ENCODE peak calls at places on chromosomes 1 and 21, in six cellular contexts. Q is colonic mucosa, W is pancreas, B is fibroblast of pulmonary artery, C is epithelial cell of esophagus, M is heart right ventricle. A is an unnamed sample.

GRCh38 chr1:231929311-231929710 is 302.7 kb downstream of the DISC1 start:
- DNase-seq in Q (no peak), W (no peak), B (peak), C (peak), M (no peak), A (peak)

GRCh38 chr1:57887973-57888491 is 464.2 kb upstream of the DAB1 start:
- DNase-seq in Q (no peak), W (no peak), B (no peak), C (no peak), M (no peak), A (peak)

GRCh38 chr1:154328318-154329151 is 3.2 kb downstream of the ATP8B2 start:
- DNase-seq in Q (peak), W (peak), B (peak), C (peak), M (peak), A (peak)

GRCh38 chr1:79497193-79497773 is 490.8 kb upstream of the ADGRL4 start:
- DNase-seq in Q (no peak), W (no peak), B (peak), C (peak), M (no peak), A (peak)

GRCh38 chr21:39461419-39461818 is 9.6 kb downstream of the SH3BGR start:
- DNase-seq in Q (no peak), W (no peak), B (no peak), C (no peak), M (no peak), A (no peak)

GRCh38 chr1:15946546-15947381 is 29.1 kb downstream of the ZBTB17 start:
- DNase-seq in Q (no peak), W (no peak), B (no peak), C (no peak), M (no peak), A (no peak)

GRCh38 chr1:62342270-62342669 is 23.0 kb upstream of the KANK4 start:
- DNase-seq in Q (no peak), W (no peak), B (no peak), C (no peak), M (no peak), A (no peak)

GRCh38 chr1:88204111-88204510 is 480.0 kb upstream of the PKN2 start:
- DNase-seq in Q (no peak), W (no peak), B (no peak), C (no peak), M (no peak), A (no peak)

DNA sequence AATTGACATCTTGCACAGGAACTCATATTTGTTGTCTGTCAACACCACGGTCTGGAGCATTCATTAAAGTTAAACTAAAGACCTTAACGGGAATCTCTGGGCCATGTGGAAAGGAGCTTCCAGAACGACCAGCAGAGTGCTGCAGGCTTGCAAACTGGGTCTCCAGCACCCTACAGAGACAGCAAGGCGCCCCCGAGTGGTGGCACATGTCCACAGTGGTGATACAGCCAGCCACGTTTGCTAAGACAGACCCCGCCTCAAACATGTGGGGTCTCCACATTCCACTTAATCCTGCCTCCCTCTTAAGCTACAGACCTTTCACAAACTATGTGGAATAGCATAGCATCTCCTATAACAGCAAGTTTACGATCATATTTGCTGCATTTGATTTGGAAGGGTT is 96.5 kb upstream of the BACE2 start:
- DNase-seq in Q (no peak), W (no peak), B (no peak), C (no peak), M (no peak), A (no peak)
- TF ChIP-seq CTCF in Q (no peak), W (no peak), B (no peak), C (peak), M (no peak), A (no peak)

DNA sequence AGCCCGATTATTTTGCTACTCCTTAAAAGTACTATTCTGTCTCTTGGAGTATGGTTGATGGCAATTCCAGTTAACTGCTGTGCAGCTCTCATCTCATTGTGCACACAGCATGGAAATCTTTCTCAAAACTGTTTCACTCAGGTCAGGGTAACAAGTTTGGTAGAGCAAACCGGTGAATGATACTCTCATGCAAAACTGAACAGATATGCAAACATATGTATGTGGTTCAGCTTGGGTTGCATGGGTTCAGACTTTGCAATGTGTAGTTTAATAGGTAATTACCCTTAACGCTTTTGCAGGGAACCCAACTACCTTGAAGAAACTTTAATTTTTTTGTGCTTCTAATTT is 2.2 kb downstream of the GADD45A start:
- DNase-seq in Q (no peak), W (no peak), B (no peak), C (peak), M (no peak), A (no peak)
- H3K4me3 ChIP-seq in Q (peak), W (peak), B (peak), C (peak), M (peak), A (peak)

GRCh38 chr1:45647248-45648021 is 23.6 kb upstream of the CCDC17 start:
- DNase-seq in Q (peak), W (no peak), B (peak), C (no peak), M (peak), A (no peak)

GRCh38 chr1:45644661-45645060 is 20.8 kb upstream of the CCDC17 start:
- DNase-seq in Q (no peak), W (no peak), B (no peak), C (no peak), M (no peak), A (no peak)

GRCh38 chr1:45643341-45643740 is 19.5 kb upstream of the CCDC17 start:
- DNase-seq in Q (no peak), W (no peak), B (no peak), C (no peak), M (no peak), A (no peak)

GRCh38 chr1:45640293-45640692 is 16.4 kb upstream of the CCDC17 start:
- DNase-seq in Q (no peak), W (no peak), B (no peak), C (peak), M (no peak), A (no peak)

DNA sequence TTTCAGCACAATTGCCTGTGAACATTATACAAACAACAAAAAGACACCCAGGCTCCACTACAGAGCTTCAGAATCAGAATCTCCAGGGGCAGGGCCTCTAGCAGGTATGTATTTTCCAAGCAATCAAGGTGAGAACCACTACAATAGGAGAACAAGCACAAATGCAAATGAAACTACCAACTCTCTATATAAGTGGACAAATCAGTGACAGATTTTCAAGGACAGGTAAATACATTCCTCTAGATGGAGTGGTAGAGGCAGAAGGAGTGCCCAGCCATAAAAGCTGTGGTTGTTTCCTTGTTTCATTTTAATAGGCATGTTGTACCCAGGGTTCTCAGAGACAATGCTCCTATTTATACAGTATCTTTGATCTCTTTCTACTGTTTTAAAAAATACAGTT is 20.1 kb upstream of the CCDC17 start:
- DNase-seq in Q (peak), W (no peak), B (no peak), C (no peak), M (no peak), A (no peak)
- TF ChIP-seq CTCF in Q (peak), W (no peak), B (no peak), C (peak), M (no peak), A (no peak)

GRCh38 chr1:223609961-223610360 is 55.5 kb downstream of the CAPN8 start:
- DNase-seq in Q (no peak), W (no peak), B (no peak), C (no peak), M (no peak), A (no peak)

GRCh38 chr1:223611939-223612338 is 53.6 kb downstream of the CAPN8 start:
- DNase-seq in Q (no peak), W (no peak), B (no peak), C (no peak), M (no peak), A (no peak)

DNA sequence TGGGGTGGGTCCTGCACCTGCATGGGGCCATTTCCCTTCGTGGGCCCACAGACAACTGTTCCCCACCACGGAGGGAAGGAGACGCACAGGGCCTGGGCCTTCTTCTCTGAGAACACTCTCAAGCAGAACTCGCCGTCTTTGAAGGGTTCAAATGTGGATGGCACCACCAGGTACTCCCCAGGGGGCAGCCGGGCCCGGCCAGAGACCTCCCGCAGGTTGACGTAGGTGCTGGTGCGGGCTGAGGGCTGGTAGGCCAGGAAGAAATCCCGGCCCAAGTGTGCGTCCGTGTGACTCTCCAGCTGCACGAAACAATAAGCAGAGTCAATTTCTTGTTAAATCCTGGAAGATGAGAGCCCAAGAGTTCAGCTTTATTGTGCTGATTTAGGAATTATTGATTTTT is 56.4 kb downstream of the CAPN8 start:
- DNase-seq in Q (no peak), W (no peak), B (no peak), C (no peak), M (no peak), A (no peak)
- H3K4me3 ChIP-seq in Q (no peak), W (no peak), B (no peak), C (no peak), M (no peak), A (no peak)

GRCh38 chr1:195939844-195940243 is 668.4 kb downstream of the KCNT2 start:
- DNase-seq in Q (no peak), W (no peak), B (peak), C (peak), M (no peak), A (no peak)
- TF ChIP-seq CTCF in Q (no peak), W (no peak), B (no peak), C (peak), M (no peak), A (peak)

DNA sequence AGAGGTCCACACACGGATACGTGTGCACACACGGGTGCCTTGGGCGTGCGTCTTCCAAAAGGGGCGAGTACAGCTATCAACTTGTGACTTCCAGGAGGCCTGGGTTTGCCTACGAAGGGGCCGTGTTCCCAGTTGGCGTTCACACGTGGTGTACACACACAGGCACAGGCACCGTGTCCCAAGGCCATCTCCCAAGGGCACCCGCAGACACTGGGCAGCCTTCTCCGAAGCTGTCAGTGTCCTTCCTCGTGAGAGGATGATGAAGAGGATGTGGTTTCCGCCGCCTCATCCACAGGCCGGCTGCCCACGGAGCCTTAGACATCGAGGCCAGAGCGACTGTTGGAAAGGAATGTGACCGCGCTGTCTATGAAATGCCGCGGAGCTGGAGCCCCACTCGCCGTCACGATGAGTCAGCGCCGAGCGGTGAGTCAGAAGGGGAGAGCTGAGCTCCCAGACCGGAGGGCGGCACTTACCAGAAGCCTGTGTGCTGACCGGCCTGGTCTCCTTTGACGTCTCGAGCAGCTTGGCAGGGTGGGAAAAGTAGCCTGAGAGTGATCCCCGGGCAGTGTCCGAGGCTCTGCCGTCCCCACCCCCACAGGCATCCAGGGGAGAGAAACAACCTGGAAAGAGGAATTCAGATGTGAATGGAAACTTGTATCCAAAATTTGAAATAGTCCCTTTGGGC is 141.4 kb upstream of the ARHGEF16 start:
- DNase-seq in Q (peak), W (peak), B (peak), C (peak), M (peak), A (peak)
- H3K4me3 ChIP-seq in Q (no peak), W (no peak), B (no peak), C (no peak), M (peak), A (no peak)

GRCh38 chr21:26965567-26966359 is 1.1 kb downstream of the ADAMTS5 start:
- DNase-seq in Q (peak), W (no peak), B (no peak), C (peak), M (peak), A (no peak)
- TF ChIP-seq CTCF in Q (no peak), W (no peak), B (peak), C (no peak), M (no peak), A (peak)

DNA sequence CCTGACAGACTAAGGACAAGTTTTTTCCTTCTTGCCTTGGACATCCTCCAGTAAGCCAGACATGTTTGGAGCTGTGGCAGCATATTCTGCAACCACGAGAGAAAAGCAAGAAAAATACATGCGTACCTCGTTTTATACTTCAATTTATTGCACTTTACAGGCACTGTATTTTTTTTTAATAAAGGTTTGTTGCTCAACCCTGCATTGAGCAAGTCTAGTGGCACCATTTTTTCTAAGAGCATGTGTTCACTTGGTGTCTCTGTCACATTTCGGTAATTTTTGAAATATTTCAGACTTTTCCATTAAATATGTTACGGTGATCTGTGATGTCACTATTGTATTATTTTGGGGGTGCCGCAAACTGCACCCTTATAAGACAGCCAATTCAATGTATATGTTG is 2.1 kb upstream of the SSX2IP start:
- DNase-seq in Q (no peak), W (no peak), B (no peak), C (no peak), M (no peak), A (no peak)
- H3K4me3 ChIP-seq in Q (no peak), W (no peak), B (no peak), C (no peak), M (no peak), A (no peak)

DNA sequence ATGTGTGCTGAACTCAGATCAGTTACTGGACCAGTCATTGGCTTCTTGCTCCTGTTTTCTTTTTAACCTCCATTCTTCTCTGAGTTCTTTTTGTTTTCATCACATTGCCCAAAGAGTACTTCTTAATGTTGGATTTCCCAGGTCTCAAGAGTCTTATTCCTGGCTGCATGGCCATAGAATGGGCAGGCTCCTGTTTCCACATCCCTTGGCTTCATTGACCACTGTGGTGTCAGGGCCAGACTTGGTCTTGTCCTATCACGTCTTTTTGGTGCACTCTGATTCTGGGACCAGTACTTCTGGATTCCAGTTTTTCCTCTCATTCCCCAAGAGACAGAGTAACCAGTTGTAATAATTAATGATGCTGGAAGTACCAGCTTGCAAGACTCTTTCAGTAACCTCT is 41.8 kb downstream of the MRPS6 start:
- DNase-seq in Q (no peak), W (no peak), B (no peak), C (no peak), M (no peak), A (no peak)
- TF ChIP-seq CTCF in Q (no peak), W (no peak), B (no peak), C (no peak), M (no peak), A (no peak)

A was measured in foreskin fibroblast.